ENCODE peak calls at places on chromosome 19, in four cellular contexts. Y, H, O and B are unnamed samples.
A peak's percentile ranks its signal among the peaks of the same experiment; 100 is the strongest.

GRCh38 chr19:5563941-5564612 is 3.7 kb downstream of the TINCR start:
- DNase-seq in O (no peak), Y (no peak), H (no peak), B (peak; percentile 43)

GRCh38 chr19:46429999-46430398 is 1.3 kb upstream of the PNMA8C start:
- DNase-seq in O (no peak), H (no peak), Y (no peak), B (no peak)

GRCh38 chr19:35559781-35560180 is 3.7 kb downstream of the ATP4A start:
- DNase-seq in O (no peak), Y (no peak), H (no peak), B (no peak)

GRCh38 chr19:44891016-44891882 is at the start of gene TOMM40:
- DNase-seq in O (peak; percentile 98), Y (peak; percentile 100), H (peak; percentile 100), B (no peak)

GRCh38 chr19:33904681-33905080 is 108.0 kb downstream of the KCTD15 start:
- DNase-seq in O (no peak), Y (no peak), H (no peak), B (no peak)

GRCh38 chr19:35776102-35776788 is 881 bp downstream of the ARHGAP33 start:
- DNase-seq in Y (no peak), O (peak; percentile 31), H (no peak), B (peak; percentile 39)

GRCh38 chr19:38291855-38292254 is 12.2 kb upstream of the C19orf33 start:
- DNase-seq in Y (no peak), O (no peak), H (no peak), B (no peak)

GRCh38 chr19:13001502-13002388 is 6.5 kb downstream of the NFIX start:
- DNase-seq in H (no peak), Y (no peak), O (no peak), B (no peak)

GRCh38 chr19:1648926-1649541 is 3.4 kb downstream of the TCF3 start:
- DNase-seq in Y (no peak), H (peak; percentile 36), O (no peak), B (no peak)

GRCh38 chr19:51111606-51112005 is 3.4 kb upstream of the CTU1 start:
- DNase-seq in Y (no peak), H (no peak), O (no peak), B (no peak)

GRCh38 chr19:18648971-18649310 is 12.1 kb downstream of the KLHL26 start:
- DNase-seq in O (no peak), Y (no peak), H (no peak), B (no peak)

GRCh38 chr19:55392820-55393219 is 7.1 kb downstream of the RPL28 start:
- DNase-seq in O (no peak), Y (no peak), H (no peak), B (no peak)

GRCh38 chr19:35344511-35345031 is 3.1 kb upstream of the FFAR1 start:
- DNase-seq in H (no peak), O (no peak), Y (no peak), B (no peak)

GRCh38 chr19:42596391-42597071 is 1.8 kb upstream of the CEACAM8 start:
- DNase-seq in Y (peak; percentile 41), O (peak; percentile 65), H (peak; percentile 39), B (peak; percentile 52)

GRCh38 chr19:34232566-34233481 is 21.5 kb upstream of the GARRE1 start:
- DNase-seq in H (peak; percentile 43), Y (no peak), O (no peak), B (peak; percentile 56)

GRCh38 chr19:2476451-2477140 is 669 bp downstream of the GADD45B start:
- DNase-seq in Y (peak; percentile 73), H (peak; percentile 80), O (no peak), B (peak; percentile 38)

GRCh38 chr19:23283925-23284324 is 33.7 kb upstream of the ZNF724 start:
- DNase-seq in Y (peak; percentile 52), H (peak; percentile 78), O (peak; percentile 47), B (peak; percentile 71)

GRCh38 chr19:6540918-6541689 is 10.3 kb downstream of the TNFSF9 start:
- DNase-seq in Y (no peak), O (no peak), H (no peak), B (no peak)

GRCh38 chr19:18649371-18650047 is 12.7 kb downstream of the KLHL26 start:
- DNase-seq in H (no peak), Y (no peak), O (peak; percentile 34), B (peak; percentile 51)

GRCh38 chr19:32691952-32692726 is 518 bp downstream of the NUDT19 start:
- DNase-seq in O (peak; percentile 42), Y (peak; percentile 45), H (peak; percentile 67), B (no peak)